ENCODE peak calls at places on chromosomes 5 and 9, in four cellular contexts. One of them, this sample, is unnamed.

GRCh38 chr5:14240366-14240765 is 97.2 kb downstream of the TRIO start:
- DNase-seq in tibial artery: no peak
- DNase-seq in IMR-90: peak; percentile 59
- DNase-seq in A549: no peak
- DNase-seq in this sample: no peak

GRCh38 chr5:158722940-158723339 is 376.8 kb downstream of the EBF1 start:
- DNase-seq in tibial artery: no peak
- DNase-seq in IMR-90: no peak
- DNase-seq in A549: no peak
- DNase-seq in this sample: no peak

GRCh38 chr9:85900504-85901201 is 40.3 kb upstream of the NAA35 start:
- DNase-seq in tibial artery: no peak
- DNase-seq in IMR-90: peak; percentile 36
- DNase-seq in A549: peak; percentile 65
- DNase-seq in this sample: no peak

GRCh38 chr9:92295827-92296258 is 2.3 kb upstream of the IARS1 start:
- DNase-seq in tibial artery: no peak
- DNase-seq in IMR-90: no peak
- DNase-seq in A549: no peak
- DNase-seq in this sample: no peak

GRCh38 chr5:151081426-151082273 is 816 bp upstream of the TNIP1 start:
- DNase-seq in tibial artery: no peak
- DNase-seq in IMR-90: peak; percentile 72
- DNase-seq in A549: no peak
- DNase-seq in this sample: no peak

GRCh38 chr5:68644971-68645370 is 429.4 kb downstream of the PIK3R1 start:
- DNase-seq in tibial artery: no peak
- DNase-seq in IMR-90: no peak
- DNase-seq in A549: no peak
- DNase-seq in this sample: no peak

GRCh38 chr5:65076251-65076869 is 307.6 kb downstream of the CWC27 start:
- DNase-seq in tibial artery: no peak
- DNase-seq in IMR-90: peak; percentile 54
- DNase-seq in A549: peak; percentile 52
- DNase-seq in this sample: peak; percentile 38

GRCh38 chr9:136687721-136688223 is 515 bp upstream of the AGPAT2 start:
- DNase-seq in tibial artery: no peak
- DNase-seq in IMR-90: no peak
- DNase-seq in A549: no peak
- DNase-seq in this sample: peak; percentile 97

GRCh38 chr9:6008169-6008979 is 7.0 kb downstream of the RANBP6 start:
- DNase-seq in tibial artery: peak; percentile 98
- DNase-seq in IMR-90: peak; percentile 99
- DNase-seq in A549: peak; percentile 99
- DNase-seq in this sample: peak; percentile 99

GRCh38 chr9:6006968-6007769 is 8.3 kb downstream of the RANBP6 start:
- DNase-seq in tibial artery: peak; percentile 92
- DNase-seq in IMR-90: peak; percentile 71
- DNase-seq in A549: peak; percentile 93
- DNase-seq in this sample: peak; percentile 83

DNA sequence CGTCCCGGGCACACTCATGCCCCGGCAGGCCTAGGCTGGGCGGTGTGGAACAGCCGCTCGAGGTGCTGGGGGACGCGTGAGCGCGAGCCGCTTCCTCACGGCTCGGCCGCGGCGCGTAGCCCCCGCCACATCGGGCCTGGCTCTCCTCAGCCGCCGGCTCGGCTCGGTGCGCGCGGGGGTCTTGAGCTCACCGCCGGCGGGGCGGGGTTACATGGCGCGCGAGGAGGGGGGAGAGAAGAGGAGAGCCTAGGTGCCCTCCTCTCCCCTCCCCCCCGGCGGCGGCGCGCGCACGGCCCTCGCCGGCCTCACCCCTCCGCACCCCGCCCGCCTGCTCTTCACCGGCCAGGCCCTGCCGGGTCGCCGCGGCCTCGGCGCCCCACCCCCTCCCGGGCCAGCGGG is 7.7 kb downstream of the RANBP6 start:
- DNase-seq in tibial artery: peak; percentile 89
- DNase-seq in IMR-90: peak; percentile 42
- DNase-seq in A549: peak; percentile 82
- DNase-seq in this sample: peak; percentile 83
- H3K4me1 ChIP-seq in tibial artery: peaks cover 10% of the 10 kb centered on the region
- H3K4me1 ChIP-seq in IMR-90: no peaks in the 10 kb centered on the region
- H3K4me1 ChIP-seq in A549: peaks cover 18% of the 10 kb centered on the region
- H3K4me1 ChIP-seq in this sample: peaks cover 30% of the 10 kb centered on the region

DNA sequence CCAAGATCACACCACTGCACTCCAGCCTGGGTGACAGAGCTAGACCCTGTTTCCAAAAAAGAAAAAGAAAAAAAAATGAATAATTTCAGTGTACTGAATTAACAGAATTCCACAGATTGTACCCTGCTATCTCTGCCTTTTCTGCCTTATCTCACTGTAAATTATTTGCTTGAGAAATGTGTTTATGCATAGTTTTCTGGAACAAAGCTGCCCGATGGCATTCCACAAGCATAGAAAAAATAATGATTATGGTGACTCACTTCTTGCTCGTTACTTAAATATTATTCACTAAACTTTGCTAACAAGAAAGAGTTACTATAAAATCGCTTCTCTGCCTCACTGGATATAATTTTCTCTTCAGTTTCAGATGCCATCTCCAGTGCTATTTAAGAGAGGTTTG is 88.7 kb upstream of the FAM169A start:
- DNase-seq in tibial artery: no peak
- DNase-seq in IMR-90: peak; percentile 82
- DNase-seq in A549: no peak
- DNase-seq in this sample: no peak
- H3K27ac ChIP-seq in tibial artery: no peak overlapping the region
- H3K27ac ChIP-seq in IMR-90: peak overlapping the region; percentile 95
- H3K27ac ChIP-seq in A549: no peak overlapping the region
- H3K27ac ChIP-seq in this sample: peak overlapping the region; percentile 39

GRCh38 chr5:95709967-95710650 is 21.0 kb upstream of the RHOBTB3 start:
- DNase-seq in tibial artery: no peak
- DNase-seq in IMR-90: no peak
- DNase-seq in A549: peak; percentile 32
- DNase-seq in this sample: peak; percentile 72
- H3K4me3 ChIP-seq in tibial artery: peak overlapping the region; percentile 25
- H3K4me3 ChIP-seq in IMR-90: no peak overlapping the region
- H3K4me3 ChIP-seq in A549: no peak overlapping the region
- H3K4me3 ChIP-seq in this sample: no peak overlapping the region

DNA sequence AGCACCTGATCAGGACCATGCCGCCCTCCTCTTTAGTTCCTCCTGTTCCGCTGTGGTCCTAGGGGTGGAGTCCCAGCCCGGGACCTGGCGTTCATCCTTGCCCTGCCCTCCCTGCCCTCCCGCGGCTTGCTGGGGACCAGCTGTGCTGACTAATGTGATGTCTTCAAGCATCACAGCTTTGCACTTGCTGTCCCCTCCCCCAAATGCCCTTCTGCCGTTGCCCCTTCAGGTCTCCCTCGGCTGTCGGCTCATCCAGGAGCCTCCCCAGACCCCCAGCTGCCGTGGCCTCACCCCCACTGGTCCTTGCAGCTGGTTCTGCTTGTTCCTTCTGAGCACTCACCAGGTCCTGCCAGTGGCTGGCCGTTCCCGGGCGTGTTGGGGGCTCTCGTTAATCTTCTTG is 19.9 kb downstream of the RXRA start:
- DNase-seq in tibial artery: no peak
- DNase-seq in IMR-90: peak; percentile 7
- DNase-seq in A549: no peak
- DNase-seq in this sample: peak; percentile 40
- H3K4me1 ChIP-seq in tibial artery: peaks cover 59% of the 10 kb centered on the region
- H3K4me1 ChIP-seq in IMR-90: peaks cover 33% of the 10 kb centered on the region
- H3K4me1 ChIP-seq in A549: no peaks in the 10 kb centered on the region
- H3K4me1 ChIP-seq in this sample: peaks cover 85% of the 10 kb centered on the region

DNA sequence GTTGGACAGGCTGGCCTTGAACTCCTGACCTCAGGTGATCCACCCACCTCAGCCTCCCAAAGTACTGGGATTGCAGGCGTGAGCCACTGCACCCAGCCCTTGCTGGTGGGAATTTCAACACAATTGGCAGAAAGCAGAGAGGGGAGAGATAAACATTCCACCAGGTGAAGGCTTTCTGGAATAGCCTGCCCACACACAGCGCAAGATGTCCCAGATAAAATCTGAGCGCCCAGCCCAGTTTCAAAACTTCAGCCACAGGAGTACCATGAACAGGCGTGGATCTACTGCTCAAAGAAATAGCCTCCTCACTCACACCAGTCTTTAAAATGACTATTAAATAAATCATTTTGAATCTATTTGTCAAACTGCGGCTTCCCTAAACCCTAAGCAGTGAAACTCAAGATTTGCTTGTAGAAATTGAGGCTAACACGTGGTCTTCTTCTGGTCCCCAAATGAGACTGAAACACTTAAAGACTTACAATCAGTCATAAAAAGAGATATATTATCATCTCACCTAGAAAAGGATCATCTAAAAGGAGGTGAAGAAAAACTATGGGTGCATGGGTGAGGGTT is 34.7 kb downstream of the CAPSL start:
- DNase-seq in tibial artery: no peak
- DNase-seq in IMR-90: no peak
- DNase-seq in A549: no peak
- DNase-seq in this sample: no peak
- H3K27ac ChIP-seq in tibial artery: no peak overlapping the region
- H3K27ac ChIP-seq in IMR-90: no peak overlapping the region
- H3K27ac ChIP-seq in A549: no peak overlapping the region
- H3K27ac ChIP-seq in this sample: no peak overlapping the region